ENCODE peak calls at places on chromosomes 5 and 9, in ten cellular contexts. T, M, W, Z, D, P, A, S, B and O are unnamed samples.

GRCh38 chr5:149559712-149560111 is 8.5 kb upstream of the CSNK1A1 start:
- DNase-seq in T (no peak), M (no peak), W (no peak), Z (no peak), D (peak; percentile 85), P (no peak), A (no peak), S (no peak), B (no peak), O (peak; percentile 17)

GRCh38 chr5:92980491-92980890 is 600.5 kb downstream of the NR2F1-AS1 start:
- DNase-seq in T (no peak), M (no peak), W (no peak), Z (no peak), D (no peak), P (no peak), A (no peak), S (no peak), B (no peak), O (no peak)

GRCh38 chr5:68070641-68071191 is 144.8 kb upstream of the PIK3R1 start:
- DNase-seq in T (no peak), M (peak; percentile 4), W (no peak), Z (peak; percentile 89), D (no peak), P (no peak), A (no peak), S (no peak), B (no peak), O (no peak)

GRCh38 chr9:137756045-137756744 is 121.4 kb upstream of the CACNA1B start:
- DNase-seq in T (no peak), M (no peak), W (no peak), Z (no peak), D (no peak), P (no peak), A (no peak), S (no peak), B (no peak), O (no peak)

GRCh38 chr5:95237324-95237723 is 47.6 kb downstream of the MCTP1 start:
- DNase-seq in T (no peak), M (no peak), W (no peak), Z (no peak), D (no peak), P (no peak), A (no peak), S (no peak), B (no peak), O (no peak)

GRCh38 chr9:969310-969692 is 7.2 kb upstream of the DMRT3 start:
- DNase-seq in T (no peak), M (no peak), W (no peak), Z (no peak), D (peak; percentile 22), P (peak; percentile 78), A (no peak), S (no peak), B (no peak), O (no peak)

GRCh38 chr5:152405145-152405544 is at the start of gene NMUR2:
- DNase-seq in T (no peak), M (no peak), W (no peak), Z (no peak), D (peak; percentile 19), P (no peak), A (no peak), S (no peak), B (no peak), O (no peak)

GRCh38 chr5:160486573-160486972 is 64.9 kb downstream of the PTTG1 start:
- DNase-seq in T (no peak), M (no peak), W (no peak), Z (peak; percentile 75), D (no peak), P (no peak), A (no peak), S (no peak), B (no peak), O (no peak)